ENCODE peak calls at places on chromosome 1, in nine cellular contexts. K is heart left ventricle, R is GM12878, O is HepG2, N is body of pancreas, F is A549, V is gastrocnemius medialis, M is K562, E is upper lobe of left lung. Y is an unnamed sample.

GRCh38 chr1:172203135-172203823 is 217.2 kb upstream of the C1orf105 start:
- ATAC-seq in K (no peak), R (no peak), O (no peak), N (no peak), F (no peak), V (no peak), M (no peak), E (no peak), Y (no peak)

GRCh38 chr1:46204406-46204742 is 1.2 kb downstream of the LURAP1 start:
- ATAC-seq in K (peak; percentile 36), R (no peak), O (no peak), N (no peak), F (no peak), V (no peak), M (no peak), E (no peak), Y (peak; percentile 32)

GRCh38 chr1:168821434-168821833 is 92.4 kb upstream of the DPT start:
- ATAC-seq in K (no peak), R (peak; percentile 45), O (no peak), N (no peak), F (no peak), V (no peak), M (no peak), E (no peak), Y (no peak)

GRCh38 chr1:157775101-157775870 is 1.6 kb downstream of the FCRL2 start:
- ATAC-seq in K (no peak), R (no peak), O (no peak), N (no peak), F (no peak), V (no peak), M (no peak), E (no peak), Y (no peak)

GRCh38 chr1:168531605-168532345 is 12.0 kb downstream of the XCL2 start:
- ATAC-seq in K (no peak), R (peak; percentile 24), O (no peak), N (no peak), F (no peak), V (no peak), M (no peak), E (no peak), Y (no peak)

GRCh38 chr1:145892486-145893087 is 6.9 kb upstream of the ANKRD35 start:
- ATAC-seq in K (peak; percentile 15), R (no peak), O (peak; percentile 52), N (no peak), F (peak; percentile 39), V (no peak), M (peak; percentile 55), E (no peak), Y (no peak)

GRCh38 chr1:175629318-175629694 is 114.1 kb downstream of the TNR start:
- ATAC-seq in K (no peak), R (no peak), O (no peak), N (no peak), F (no peak), V (no peak), M (no peak), E (no peak), Y (no peak)

GRCh38 chr1:221458430-221459156 is 283.3 kb downstream of the DUSP10 start:
- ATAC-seq in K (peak; percentile 72), R (no peak), O (no peak), N (peak; percentile 24), F (no peak), V (peak; percentile 95), M (no peak), E (peak; percentile 73), Y (peak; percentile 92)

GRCh38 chr1:2112280-2112701 is 62.1 kb downstream of the PRKCZ start:
- ATAC-seq in K (no peak), R (peak; percentile 69), O (no peak), N (no peak), F (no peak), V (no peak), M (no peak), E (no peak), Y (no peak)

GRCh38 chr1:66764994-66765578 is 12.8 kb downstream of the DYNLT5 start:
- ATAC-seq in K (peak; percentile 52), R (peak; percentile 80), O (peak; percentile 56), N (peak; percentile 50), F (peak; percentile 76), V (peak; percentile 51), M (peak; percentile 85), E (no peak), Y (no peak)

GRCh38 chr1:226764533-226764932 is 25.5 kb upstream of the ITPKB start:
- ATAC-seq in K (no peak), R (peak; percentile 85), O (no peak), N (no peak), F (peak; percentile 44), V (no peak), M (no peak), E (no peak), Y (no peak)

GRCh38 chr1:173023343-173023742 is 27.4 kb downstream of the TNFSF18 start:
- ATAC-seq in K (no peak), R (no peak), O (no peak), N (no peak), F (no peak), V (no peak), M (no peak), E (no peak), Y (no peak)

GRCh38 chr1:22711591-22712501 is 1.2 kb downstream of the EPHB2 start:
- ATAC-seq in K (peak; percentile 21), R (peak; percentile 58), O (no peak), N (no peak), F (peak; percentile 41), V (no peak), M (no peak), E (no peak), Y (no peak)

GRCh38 chr1:175857756-175858155 is 114.4 kb upstream of the TNR start:
- ATAC-seq in K (no peak), R (no peak), O (no peak), N (no peak), F (no peak), V (no peak), M (no peak), E (no peak), Y (no peak)

GRCh38 chr1:34358636-34359035 is 181.9 kb downstream of the C1orf94 start:
- ATAC-seq in K (no peak), R (no peak), O (no peak), N (no peak), F (no peak), V (no peak), M (no peak), E (no peak), Y (no peak)

GRCh38 chr1:54927475-54928240 is 40.7 kb upstream of the DHCR24 start:
- ATAC-seq in K (peak; percentile 78), R (no peak), O (no peak), N (no peak), F (no peak), V (peak; percentile 73), M (peak; percentile 50), E (no peak), Y (no peak)

DNA sequence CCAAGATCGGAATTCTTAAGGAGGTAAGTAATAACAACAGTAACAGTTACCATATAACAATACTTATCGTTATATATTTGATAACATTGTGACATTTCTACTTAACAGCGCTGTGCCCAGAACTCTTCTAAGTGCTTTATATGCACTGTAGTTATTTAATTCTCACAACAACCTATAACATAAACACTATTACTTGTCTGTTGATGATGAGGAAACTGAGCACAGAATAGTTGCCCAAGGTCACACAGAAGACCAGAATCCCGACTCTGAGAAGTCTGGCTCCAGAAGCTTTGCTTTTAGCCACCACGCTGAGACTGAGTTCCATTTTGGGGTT is 2.4 kb upstream of the ANXA9 start:
- ATAC-seq in K (no peak), R (no peak), O (no peak), N (no peak), F (no peak), V (no peak), M (no peak), E (no peak), Y (no peak)
- H3K4me1 ChIP-seq in K (peaks cover 29% of the 10 kb centered on the region), R (no peaks in the 10 kb centered on the region), O (peaks cover 85% of the 10 kb centered on the region), N (peaks cover 55% of the 10 kb centered on the region), F (peaks cover 61% of the 10 kb centered on the region), V (peaks cover 20% of the 10 kb centered on the region), M (peaks cover 57% of the 10 kb centered on the region), E (peaks cover 42% of the 10 kb centered on the region), Y (no peaks in the 10 kb centered on the region)

GRCh38 chr1:181987334-181987870 is 74.1 kb downstream of the ZNF648 start:
- ATAC-seq in K (no peak), R (no peak), O (no peak), N (no peak), F (no peak), V (no peak), M (no peak), E (no peak), Y (no peak)

GRCh38 chr1:181987996-181988395 is 73.5 kb downstream of the ZNF648 start:
- ATAC-seq in K (no peak), R (no peak), O (no peak), N (no peak), F (no peak), V (no peak), M (no peak), E (no peak), Y (no peak)

GRCh38 chr1:181992072-181992471 is 69.4 kb downstream of the ZNF648 start:
- ATAC-seq in K (no peak), R (no peak), O (no peak), N (no peak), F (no peak), V (no peak), M (no peak), E (no peak), Y (no peak)

GRCh38 chr1:181990730-181991129 is 70.8 kb downstream of the ZNF648 start:
- ATAC-seq in K (no peak), R (no peak), O (no peak), N (no peak), F (no peak), V (no peak), M (no peak), E (no peak), Y (no peak)

GRCh38 chr1:181989521-181989920 is 72.0 kb downstream of the ZNF648 start:
- ATAC-seq in K (no peak), R (no peak), O (no peak), N (no peak), F (no peak), V (no peak), M (no peak), E (no peak), Y (no peak)
- TF ChIP-seq POLR2A in K (no peak), R (no peak), O (no peak), N (no peak), F (no peak), V (no peak), M (no peak), E (no peak), Y (no peak)

GRCh38 chr1:182839209-182840065 is at the start of gene DHX9:
- ATAC-seq in K (peak; percentile 94), R (peak; percentile 89), O (peak; percentile 96), N (peak; percentile 94), F (peak; percentile 91), V (peak; percentile 94), M (peak; percentile 90), E (peak; percentile 96), Y (peak; percentile 94)
- TF ChIP-seq CTCF in K (peak; percentile 16), R (no peak), O (peak; percentile 42), N (peak; percentile 18), F (no peak), V (no peak), M (no peak), E (peak; percentile 63), Y (peak; percentile 41)

DNA sequence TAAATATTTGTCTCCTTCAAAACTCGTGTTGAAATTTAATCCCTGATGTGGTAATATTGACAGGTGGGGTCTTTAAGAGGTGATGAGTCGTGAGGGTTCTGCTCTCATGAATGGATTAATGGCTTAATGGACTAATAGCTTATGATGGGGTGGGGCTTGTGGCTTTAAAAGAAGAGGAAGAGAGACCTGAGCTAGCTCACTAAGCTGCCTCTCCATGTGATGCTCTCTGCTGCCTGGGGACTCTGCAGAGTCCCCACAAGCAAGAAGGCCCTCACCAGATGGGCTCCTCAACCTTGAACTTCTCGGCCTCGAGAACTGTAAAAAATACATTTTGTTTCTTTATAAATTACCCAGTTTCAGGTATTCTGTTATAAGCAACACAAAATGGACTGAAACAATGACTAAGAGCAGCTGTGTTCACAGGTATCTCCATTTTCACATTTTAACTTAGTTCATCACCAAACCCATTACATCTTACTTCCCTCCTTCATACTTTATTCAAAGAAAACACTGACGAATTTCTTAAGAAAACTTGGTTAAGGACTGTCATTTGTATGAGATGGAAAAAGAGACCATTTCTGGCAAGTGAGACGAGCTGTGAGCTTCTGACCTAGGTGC is 12.1 kb upstream of the AIM2 start:
- ATAC-seq in K (no peak), R (peak; percentile 67), O (no peak), N (no peak), F (no peak), V (no peak), M (no peak), E (no peak), Y (no peak)
- H3K4me1 ChIP-seq in K (no peaks in the 10 kb centered on the region), R (no peaks in the 10 kb centered on the region), O (no peaks in the 10 kb centered on the region), N (no peaks in the 10 kb centered on the region), F (peaks cover 14% of the 10 kb centered on the region), V (no peaks in the 10 kb centered on the region), M (no peaks in the 10 kb centered on the region), E (no peaks in the 10 kb centered on the region), Y (no peaks in the 10 kb centered on the region)